ENCODE peak calls at places on chromosomes 16 and 17, in four cellular contexts. A is GM12878, J is K562, Z is HepG2. H is an unnamed sample.

GRCh38 chr16:25177831-25178688 is 38.7 kb upstream of the AQP8 start:
- DNase-seq in A (no peak), J (no peak), Z (peak; percentile 99), H (no peak)

GRCh38 chr16:11612110-11612981 is 25.6 kb upstream of the LITAF start:
- DNase-seq in A (no peak), J (peak; percentile 50), Z (peak; percentile 83), H (no peak)

GRCh38 chr16:17526956-17527355 is 56.2 kb upstream of the XYLT1 start:
- DNase-seq in A (no peak), J (no peak), Z (no peak), H (no peak)

GRCh38 chr16:10646581-10647263 is 48.0 kb downstream of the TEKT5 start:
- DNase-seq in A (no peak), J (no peak), Z (peak; percentile 57), H (no peak)

GRCh38 chr17:12973496-12974318 is 44.1 kb downstream of the ELAC2 start:
- DNase-seq in A (no peak), J (no peak), Z (no peak), H (no peak)

GRCh38 chr17:76527430-76528111 is 9.9 kb downstream of the CYGB start:
- DNase-seq in A (no peak), J (peak; percentile 33), Z (peak; percentile 80), H (no peak)

GRCh38 chr17:7215652-7216139 is 3.9 kb downstream of the DLG4 start:
- DNase-seq in A (no peak), J (no peak), Z (no peak), H (no peak)

GRCh38 chr16:7206469-7206868 is 126.2 kb upstream of the RBFOX1 start:
- DNase-seq in A (no peak), J (no peak), Z (no peak), H (no peak)

GRCh38 chr17:67113481-67113880 is 69.1 kb downstream of the CACNG1 start:
- DNase-seq in A (no peak), J (no peak), Z (no peak), H (no peak)

GRCh38 chr17:54353789-54354525 is 531.2 kb downstream of the KIF2B start:
- DNase-seq in A (no peak), J (no peak), Z (no peak), H (no peak)

GRCh38 chr17:18862011-18862410 is 4.1 kb downstream of the PRPSAP2 start:
- DNase-seq in A (no peak), J (no peak), Z (no peak), H (no peak)

GRCh38 chr17:18857864-18858566 is at the start of gene PRPSAP2:
- DNase-seq in A (peak; percentile 82), J (peak; percentile 94), Z (peak; percentile 89), H (peak; percentile 99)

GRCh38 chr17:18858567-18859245 is 775 bp downstream of the PRPSAP2 start:
- DNase-seq in A (no peak), J (no peak), Z (no peak), H (no peak)

GRCh38 chr17:18859256-18859655 is 1.3 kb downstream of the PRPSAP2 start:
- DNase-seq in A (no peak), J (no peak), Z (peak; percentile 28), H (no peak)

DNA sequence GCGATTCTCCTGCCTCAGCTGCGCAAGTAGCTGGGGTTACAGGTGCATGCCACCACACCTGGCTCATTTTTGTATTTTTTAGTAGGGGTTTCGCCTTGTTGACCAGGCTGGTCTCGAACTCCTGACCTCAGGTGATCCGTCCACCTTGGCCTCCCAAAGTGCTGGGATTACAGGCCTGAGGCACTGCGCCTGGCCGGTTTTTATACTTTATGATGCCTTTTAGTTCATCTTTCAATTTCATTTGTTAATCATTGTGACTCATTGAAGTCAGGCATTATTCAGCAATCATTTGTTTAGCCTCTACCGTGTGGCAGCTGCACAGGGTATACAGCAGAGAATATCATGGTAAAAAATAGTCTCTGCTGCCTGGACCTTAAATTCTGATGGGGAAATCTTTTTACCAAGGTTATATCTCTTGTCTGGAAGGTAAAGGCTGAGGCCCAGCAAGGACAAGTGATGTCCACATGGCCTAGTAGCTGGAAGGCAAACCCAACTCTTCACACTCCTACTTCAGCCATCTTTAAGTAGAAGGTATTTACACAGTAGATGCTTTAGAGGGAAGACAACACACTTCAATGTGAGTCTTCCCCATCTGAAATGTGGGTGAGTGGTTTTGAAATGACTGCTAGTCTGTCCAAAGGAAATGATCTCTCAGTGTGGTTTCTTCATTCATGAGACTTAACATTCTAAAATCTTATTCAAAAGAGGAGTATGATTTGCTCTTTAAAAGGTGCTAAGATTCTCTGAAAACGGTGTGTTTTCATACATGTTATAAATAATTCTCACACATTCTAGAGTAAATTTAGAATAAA is 2.4 kb downstream of the PRPSAP2 start:
- DNase-seq in A (peak; percentile 79), J (no peak), Z (no peak), H (no peak)
- TF ChIP-seq FOXK2 in A (no peak), J (no peak), Z (no peak), H (no peak)

GRCh38 chr16:22235839-22236745 is 30.0 kb downstream of the EEF2K start:
- DNase-seq in A (no peak), J (no peak), Z (no peak), H (no peak)
- TF ChIP-seq TARDBP in A (no peak), J (no peak), Z (no peak), H (no peak)

GRCh38 chr16:56708821-56709685 is 20.9 kb upstream of the NUP93 start:
- DNase-seq in A (no peak), J (no peak), Z (no peak), H (no peak)
- TF ChIP-seq FOXK2 in A (no peak), J (no peak), Z (no peak), H (no peak)

GRCh38 chr17:80414508-80414802 is 512 bp upstream of the ENDOV start:
- DNase-seq in A (no peak), J (peak; percentile 38), Z (peak; percentile 20), H (peak; percentile 8)

GRCh38 chr17:80414803-80415625 is at the start of gene ENDOV:
- DNase-seq in A (peak; percentile 56), J (peak; percentile 99), Z (peak; percentile 91), H (peak; percentile 99)

GRCh38 chr17:80416260-80416939 is 1.4 kb downstream of the ENDOV start:
- DNase-seq in A (no peak), J (peak; percentile 9), Z (no peak), H (no peak)

GRCh38 chr17:80415626-80416042 is 667 bp downstream of the ENDOV start:
- DNase-seq in A (no peak), J (no peak), Z (no peak), H (no peak)

DNA sequence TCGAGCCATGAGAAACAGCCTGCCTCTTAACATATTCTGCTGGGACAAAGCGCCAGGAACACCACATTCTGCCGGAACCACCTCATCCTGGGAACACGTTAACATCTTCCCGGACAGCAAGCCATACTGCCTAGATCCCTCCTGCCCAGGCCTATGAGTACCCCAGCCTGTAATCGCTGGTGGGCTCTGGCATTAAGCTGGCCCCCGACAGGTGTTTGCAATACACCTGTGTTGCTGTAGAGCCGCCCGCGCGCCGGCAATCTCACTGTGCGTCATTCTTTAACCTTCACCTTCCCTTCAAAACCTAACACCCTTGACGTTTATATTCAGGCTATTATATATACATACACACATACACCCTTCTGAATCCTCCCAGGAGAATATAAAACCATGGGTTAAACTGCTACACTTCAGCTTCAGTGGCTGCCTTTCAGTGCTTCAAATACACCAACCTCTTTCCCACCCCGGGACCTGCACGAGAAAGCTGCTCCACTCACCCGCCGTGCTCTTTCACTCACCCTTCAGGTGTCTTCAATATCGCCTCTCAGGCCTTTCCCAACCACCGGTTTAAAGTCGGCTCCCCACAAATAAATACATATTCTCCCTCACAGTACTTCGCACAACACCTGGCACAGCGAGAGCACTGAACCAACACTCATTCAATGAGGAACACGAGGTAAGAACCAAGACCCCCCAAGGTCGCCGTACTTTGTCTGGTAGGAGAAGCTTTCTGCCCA is 1.0 kb upstream of the ENDOV start:
- DNase-seq in A (no peak), J (no peak), Z (no peak), H (no peak)
- TF ChIP-seq TARDBP in A (no peak), J (no peak), Z (no peak), H (no peak)

DNA sequence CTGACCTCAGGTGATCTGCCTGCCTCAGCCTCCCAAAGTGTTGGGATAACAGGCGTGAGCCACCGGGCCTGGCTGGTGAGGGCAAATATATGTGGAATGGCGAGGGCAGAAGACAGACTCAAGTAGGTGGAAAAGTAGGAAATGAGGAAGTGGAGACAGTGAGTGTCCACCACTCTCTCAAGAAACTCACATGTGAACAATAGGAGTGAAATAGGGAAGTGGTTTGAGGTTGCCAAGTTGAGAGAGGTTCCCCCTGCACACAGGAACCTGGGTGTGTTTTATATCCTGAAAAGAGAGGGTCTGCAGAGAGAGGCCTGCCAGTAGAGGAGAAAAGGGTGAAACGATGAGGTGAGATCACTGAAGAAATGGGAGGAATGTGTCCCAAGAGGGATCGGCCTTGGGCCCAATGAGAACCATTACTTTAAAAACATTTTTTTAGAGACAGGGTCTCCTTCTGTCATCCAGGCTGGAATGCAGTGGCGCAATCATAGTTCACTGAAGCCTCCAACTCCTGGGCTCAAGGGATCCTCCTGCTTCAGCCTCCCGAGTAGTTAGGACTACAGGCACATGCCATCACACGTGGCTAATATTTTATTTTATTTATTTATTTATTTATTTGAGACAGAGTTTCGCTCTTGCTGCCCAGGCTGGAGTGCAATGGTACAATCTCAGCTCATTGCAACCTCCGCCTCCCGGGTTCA is 17.1 kb upstream of the CORO1A start:
- DNase-seq in A (peak; percentile 73), J (no peak), Z (no peak), H (no peak)
- TF ChIP-seq FOXK2 in A (no peak), J (no peak), Z (no peak), H (no peak)